ENCODE peak calls at places on chromosome 19, in four cellular contexts. T is IMR-90, L is right atrium auricular region, I is AG04450. R is an unnamed sample.

GRCh38 chr19:11736696-11737095 is 2.0 kb downstream of the ZNF823 start:
- DNase-seq in T (peak), L (peak), I (no peak), R (no peak)

GRCh38 chr19:33429891-33430673 is 56.6 kb downstream of the CEBPG start:
- DNase-seq in T (no peak), L (no peak), I (no peak), R (no peak)

GRCh38 chr19:16969127-16969526 is 57.5 kb downstream of the CPAMD8 start:
- DNase-seq in T (no peak), L (no peak), I (no peak), R (no peak)

GRCh38 chr19:29527500-29528328 is 1.9 kb downstream of the VSTM2B start:
- DNase-seq in T (no peak), L (no peak), I (no peak), R (no peak)

GRCh38 chr19:35040826-35041547 is 534 bp upstream of the HPN start:
- DNase-seq in T (no peak), L (peak), I (no peak), R (no peak)

GRCh38 chr19:29690842-29691241 is 24.2 kb downstream of the C19orf12 start:
- DNase-seq in T (peak), L (no peak), I (no peak), R (no peak)

GRCh38 chr19:37505958-37506386 is 767 bp upstream of the ZNF793 start:
- DNase-seq in T (no peak), L (no peak), I (no peak), R (no peak)

GRCh38 chr19:16226184-16226591 is 28.5 kb downstream of the AP1M1 start:
- DNase-seq in T (no peak), L (no peak), I (no peak), R (no peak)

GRCh38 chr19:46840157-46840942 is 10.3 kb downstream of the AP2S1 start:
- DNase-seq in T (peak), L (no peak), I (no peak), R (no peak)

GRCh38 chr19:28960986-28961705 is 251.8 kb downstream of the UQCRFS1 start:
- DNase-seq in T (peak), L (no peak), I (no peak), R (no peak)

GRCh38 chr19:54155694-54156093 is 3.8 kb downstream of the LENG1 start:
- DNase-seq in T (no peak), L (no peak), I (no peak), R (no peak)

GRCh38 chr19:31350693-31351211 is 1.5 kb upstream of the TSHZ3 start:
- DNase-seq in T (peak), L (no peak), I (no peak), R (peak)

GRCh38 chr19:29370276-29370675 is 155.5 kb upstream of the VSTM2B start:
- DNase-seq in T (no peak), L (no peak), I (no peak), R (peak)

GRCh38 chr19:1049841-1050240 is 9.9 kb downstream of the ABCA7 start:
- DNase-seq in T (no peak), L (no peak), I (no peak), R (no peak)

GRCh38 chr19:870963-871401 is 11.5 kb downstream of the CFD start:
- DNase-seq in T (peak), L (no peak), I (no peak), R (peak)

GRCh38 chr19:33005440-33005839 is 33.4 kb downstream of the FAAP24 start:
- DNase-seq in T (no peak), L (no peak), I (no peak), R (no peak)

GRCh38 chr19:31670931-31671330 is 321.7 kb upstream of the TSHZ3 start:
- DNase-seq in T (no peak), L (no peak), I (no peak), R (no peak)

GRCh38 chr19:38693380-38694223 is 46.2 kb downstream of the ACTN4 start:
- DNase-seq in T (peak), L (no peak), I (no peak), R (no peak)

GRCh38 chr19:30064776-30065494 is 122.9 kb downstream of the URI1 start:
- DNase-seq in T (no peak), L (peak), I (no peak), R (peak)

GRCh38 chr19:41853768-41854167 is 6.3 kb upstream of the RPS19 start:
- DNase-seq in T (no peak), L (no peak), I (no peak), R (no peak)

GRCh38 chr19:40614595-40615411 is 13.6 kb downstream of the LTBP4 start:
- DNase-seq in T (peak), L (peak), I (peak), R (no peak)

GRCh38 chr19:52685811-52686210 is 47.7 kb upstream of the ZNF83 start:
- DNase-seq in T (no peak), L (no peak), I (no peak), R (no peak)

GRCh38 chr19:33796164-33797100 is at the start of gene KCTD15:
- DNase-seq in T (peak), L (no peak), I (no peak), R (no peak)

GRCh38 chr19:48970139-48970766 is 5.1 kb downstream of the FTL start:
- DNase-seq in T (no peak), L (no peak), I (no peak), R (no peak)

GRCh38 chr19:45826934-45827333 is 11.8 kb upstream of the RSPH6A start:
- DNase-seq in T (no peak), L (no peak), I (no peak), R (peak)

GRCh38 chr19:15138427-15138826 is 31.2 kb downstream of the SYDE1 start:
- DNase-seq in T (peak), L (no peak), I (no peak), R (no peak)

GRCh38 chr19:11422163-11423068 is 3.3 kb upstream of the RGL3 start:
- DNase-seq in T (no peak), L (peak), I (no peak), R (no peak)

GRCh38 chr19:46347572-46347883 is 641 bp downstream of the PPP5C start:
- DNase-seq in T (no peak), L (no peak), I (no peak), R (no peak)

GRCh38 chr19:15173746-15174404 is 26.9 kb downstream of the NOTCH3 start:
- DNase-seq in T (no peak), L (no peak), I (no peak), R (no peak)

GRCh38 chr19:17079710-17080440 is 4.3 kb downstream of the MYO9B start:
- DNase-seq in T (peak), L (peak), I (peak), R (peak)

GRCh38 chr19:55173717-55174409 is 6.2 kb downstream of the SYT5 start:
- DNase-seq in T (peak), L (peak), I (no peak), R (no peak)

GRCh38 chr19:13784731-13785452 is 10.4 kb upstream of the ZSWIM4 start:
- DNase-seq in T (peak), L (peak), I (no peak), R (peak)

GRCh38 chr19:39390460-39390758 is 497 bp downstream of the PAF1 start:
- DNase-seq in T (no peak), L (no peak), I (no peak), R (no peak)

GRCh38 chr19:30857388-30857787 is 485.2 kb downstream of the ZNF536 start:
- DNase-seq in T (no peak), L (peak), I (no peak), R (peak)

DNA sequence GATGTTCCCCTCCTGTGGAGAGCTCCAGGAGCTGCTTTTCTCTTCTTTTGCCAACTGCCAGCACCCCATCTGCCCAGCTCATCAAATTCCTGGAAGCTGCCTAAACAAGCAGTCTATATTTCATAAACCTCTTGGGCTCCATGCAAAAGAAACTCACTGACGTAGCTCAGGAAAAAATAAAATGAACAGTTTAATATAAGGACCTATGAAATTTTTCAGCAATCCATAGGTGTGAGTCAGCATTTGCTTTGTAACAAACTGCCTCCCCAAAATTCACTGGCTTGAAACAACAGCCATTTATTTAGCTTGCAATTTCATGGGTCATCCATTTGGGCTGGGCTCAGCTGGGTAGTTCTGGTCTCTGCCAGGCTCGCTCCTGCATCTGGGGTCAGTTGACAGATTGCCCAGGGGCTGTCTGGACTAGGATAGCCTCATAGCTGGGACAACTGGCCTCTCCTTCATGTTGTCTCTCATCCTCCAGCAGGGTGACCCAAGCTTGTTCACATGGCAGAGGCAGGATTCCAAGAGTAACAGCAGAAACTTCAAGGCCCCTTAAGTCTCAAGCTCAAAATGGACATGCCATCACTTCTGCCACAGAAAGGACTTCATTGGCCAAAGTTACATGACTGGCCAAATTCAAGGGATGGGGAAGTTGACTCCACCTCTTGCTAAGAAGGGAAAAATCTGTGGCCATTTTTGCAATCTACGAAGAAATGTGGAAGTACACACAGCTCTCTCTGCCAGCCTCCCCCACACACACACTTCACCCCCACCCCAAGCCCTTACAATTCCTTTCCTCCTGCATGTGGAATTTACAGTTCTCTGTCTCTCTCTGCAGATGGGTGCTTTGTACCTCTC is 7.9 kb upstream of the PVR start:
- DNase-seq in T (peak), L (no peak), I (no peak), R (no peak)
- TF ChIP-seq CTCF in T (no peak), L (no peak), I (no peak), R (no peak)

GRCh38 chr19:44512326-44513298 is 12.3 kb upstream of the ZNF180 start:
- DNase-seq in T (peak), L (no peak), I (peak), R (no peak)
- TF ChIP-seq CTCF in T (peak), L (peak), I (peak), R (peak)

GRCh38 chr19:3671680-3672574 is 28.3 kb downstream of the PIP5K1C start:
- DNase-seq in T (peak), L (no peak), I (no peak), R (no peak)

GRCh38 chr19:3670258-3670795 is 29.9 kb downstream of the PIP5K1C start:
- DNase-seq in T (peak), L (peak), I (peak), R (no peak)

GRCh38 chr19:3669616-3670257 is 30.5 kb downstream of the PIP5K1C start:
- DNase-seq in T (no peak), L (no peak), I (no peak), R (no peak)

GRCh38 chr19:3672575-3672948 is 27.7 kb downstream of the PIP5K1C start:
- DNase-seq in T (no peak), L (no peak), I (no peak), R (no peak)

GRCh38 chr19:3670796-3671679 is 29.2 kb downstream of the PIP5K1C start:
- DNase-seq in T (peak), L (peak), I (peak), R (no peak)
- TF ChIP-seq CTCF in T (no peak), L (no peak), I (no peak), R (no peak)

DNA sequence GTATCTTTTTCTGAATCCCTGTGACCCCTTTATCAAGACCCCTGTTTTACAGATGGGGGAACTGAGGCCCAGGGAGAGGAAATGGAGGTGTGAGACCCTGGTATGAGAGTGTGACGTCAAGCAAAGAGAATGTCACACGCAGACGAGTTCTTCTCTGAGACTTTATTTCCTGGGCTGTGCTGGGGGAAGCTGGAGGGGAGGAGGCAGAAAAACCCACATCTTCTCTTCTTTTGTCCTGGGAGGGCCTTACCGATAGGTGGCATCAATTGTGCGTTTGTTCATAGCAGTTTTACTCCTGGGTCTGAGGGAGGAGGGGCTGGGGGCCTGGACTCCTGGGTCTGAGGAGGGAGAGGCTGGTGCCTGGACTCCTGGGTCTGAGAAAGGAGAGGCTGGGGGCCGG is 4.9 kb upstream of the KLK15 start:
- DNase-seq in T (no peak), L (no peak), I (no peak), R (no peak)
- TF ChIP-seq CTCF in T (peak), L (no peak), I (peak), R (no peak)

GRCh38 chr19:7385062-7385461 is 36.3 kb downstream of the ARHGEF18 start:
- DNase-seq in T (no peak), L (no peak), I (no peak), R (no peak)
- TF ChIP-seq CTCF in T (no peak), L (no peak), I (no peak), R (no peak)

GRCh38 chr19:56350416-56351045 is 35.9 kb upstream of the ZSCAN5A start:
- DNase-seq in T (peak), L (no peak), I (peak), R (no peak)
- TF ChIP-seq CTCF in T (peak), L (peak), I (peak), R (peak)

GRCh38 chr19:36101550-36102327 is 9.2 kb upstream of the OVOL3 start:
- DNase-seq in T (no peak), L (no peak), I (no peak), R (no peak)
- TF ChIP-seq CTCF in T (no peak), L (no peak), I (no peak), R (no peak)